ENCODE peak calls at places on chromosomes 5 and 9, in seven cellular contexts. G is HCT116, E is SK-N-SH, O is IMR-90, S is DND-41, I is neural progenitor cell, X is neuronal stem cell. R is an unnamed sample.

GRCh38 chr9:98108540-98109031 is 10.4 kb downstream of the TRIM14 start:
- DNase-seq in G (no peak), E (no peak), O (no peak), S (peak), I (no peak), X (no peak), R (no peak)

GRCh38 chr9:113593682-113594281 is 130.3 kb downstream of the RGS3 start:
- DNase-seq in G (peak), E (peak), O (peak), S (no peak), I (peak), X (peak), R (peak)

GRCh38 chr5:165497707-165498106 is 1992.3 kb downstream of the MAT2B start:
- DNase-seq in G (no peak), E (peak), O (peak), S (no peak), I (peak), X (no peak), R (no peak)

GRCh38 chr5:6452622-6453504 is 4.2 kb downstream of the UBE2QL1 start:
- DNase-seq in G (no peak), E (no peak), O (no peak), S (no peak), I (peak), X (no peak), R (no peak)

GRCh38 chr5:50799596-50799995 is 133.2 kb downstream of the PARP8 start:
- DNase-seq in G (no peak), E (no peak), O (no peak), S (no peak), I (no peak), X (no peak), R (no peak)

GRCh38 chr5:128199104-128199503 is 115.5 kb downstream of the SLC12A2 start:
- DNase-seq in G (peak), E (no peak), O (peak), S (no peak), I (no peak), X (no peak), R (no peak)

GRCh38 chr9:106945727-106946690 is 83.0 kb downstream of the ZNF462 start:
- DNase-seq in G (no peak), E (no peak), O (peak), S (no peak), I (no peak), X (no peak), R (no peak)

GRCh38 chr9:121353246-121353975 is 16.6 kb downstream of the STOM start:
- DNase-seq in G (no peak), E (no peak), O (no peak), S (no peak), I (no peak), X (no peak), R (no peak)

GRCh38 chr5:133109655-133110483 is 58.1 kb downstream of the HSPA4 start:
- DNase-seq in G (no peak), E (no peak), O (no peak), S (no peak), I (no peak), X (no peak), R (no peak)

GRCh38 chr5:100518377-100518776 is 16.8 kb upstream of the FAM174A start:
- DNase-seq in G (no peak), E (no peak), O (no peak), S (no peak), I (peak), X (no peak), R (no peak)

GRCh38 chr5:10567781-10568321 is 4.0 kb downstream of the ANKRD33B start:
- DNase-seq in G (no peak), E (no peak), O (peak), S (no peak), I (peak), X (no peak), R (no peak)

GRCh38 chr5:72288923-72289322 is 31.1 kb downstream of the MRPS27 start:
- DNase-seq in G (no peak), E (no peak), O (no peak), S (no peak), I (no peak), X (no peak), R (no peak)

GRCh38 chr5:114101153-114101552 is 260.7 kb upstream of the KCNN2 start:
- DNase-seq in G (peak), E (peak), O (peak), S (no peak), I (peak), X (no peak), R (peak)

GRCh38 chr5:174714751-174715150 is 9.6 kb upstream of the MSX2 start:
- DNase-seq in G (no peak), E (no peak), O (no peak), S (no peak), I (no peak), X (no peak), R (no peak)

GRCh38 chr5:110386782-110387181 is 339.7 kb downstream of the TMEM232 start:
- DNase-seq in G (no peak), E (no peak), O (peak), S (no peak), I (no peak), X (no peak), R (no peak)

GRCh38 chr5:18553269-18553668 is 919.0 kb downstream of the TAF11L14 start:
- DNase-seq in G (no peak), E (no peak), O (no peak), S (no peak), I (no peak), X (no peak), R (no peak)

GRCh38 chr9:108316066-108316465 is 539.7 kb downstream of the ACTL7B start:
- DNase-seq in G (no peak), E (no peak), O (no peak), S (no peak), I (no peak), X (no peak), R (no peak)

GRCh38 chr9:133973111-133973790 is 18.9 kb downstream of the VAV2 start:
- DNase-seq in G (no peak), E (no peak), O (no peak), S (no peak), I (no peak), X (no peak), R (peak)

GRCh38 chr9:70044450-70045307 is 1.0 kb downstream of the MAMDC2 start:
- DNase-seq in G (no peak), E (no peak), O (peak), S (no peak), I (peak), X (peak), R (no peak)

GRCh38 chr9:72585737-72586136 is 64.3 kb downstream of the TMC1 start:
- DNase-seq in G (no peak), E (no peak), O (peak), S (no peak), I (no peak), X (no peak), R (no peak)

GRCh38 chr5:77993141-77993540 is 217.0 kb upstream of the TBCA start:
- DNase-seq in G (no peak), E (no peak), O (no peak), S (no peak), I (no peak), X (no peak), R (no peak)

GRCh38 chr9:99255651-99256050 is 33.6 kb downstream of the SEC61B start:
- DNase-seq in G (no peak), E (no peak), O (no peak), S (no peak), I (no peak), X (no peak), R (no peak)

GRCh38 chr5:113092683-113093082 is 116.1 kb downstream of the DCP2 start:
- DNase-seq in G (no peak), E (no peak), O (no peak), S (no peak), I (no peak), X (no peak), R (no peak)

GRCh38 chr9:109968332-109968657 is 188.3 kb downstream of the PALM2AKAP2 start:
- DNase-seq in G (no peak), E (no peak), O (peak), S (no peak), I (no peak), X (no peak), R (no peak)
- H3K9ac ChIP-seq in G (no peak), E (no peak), O (no peak), S (no peak), I (no peak), X (no peak), R (no peak)

DNA sequence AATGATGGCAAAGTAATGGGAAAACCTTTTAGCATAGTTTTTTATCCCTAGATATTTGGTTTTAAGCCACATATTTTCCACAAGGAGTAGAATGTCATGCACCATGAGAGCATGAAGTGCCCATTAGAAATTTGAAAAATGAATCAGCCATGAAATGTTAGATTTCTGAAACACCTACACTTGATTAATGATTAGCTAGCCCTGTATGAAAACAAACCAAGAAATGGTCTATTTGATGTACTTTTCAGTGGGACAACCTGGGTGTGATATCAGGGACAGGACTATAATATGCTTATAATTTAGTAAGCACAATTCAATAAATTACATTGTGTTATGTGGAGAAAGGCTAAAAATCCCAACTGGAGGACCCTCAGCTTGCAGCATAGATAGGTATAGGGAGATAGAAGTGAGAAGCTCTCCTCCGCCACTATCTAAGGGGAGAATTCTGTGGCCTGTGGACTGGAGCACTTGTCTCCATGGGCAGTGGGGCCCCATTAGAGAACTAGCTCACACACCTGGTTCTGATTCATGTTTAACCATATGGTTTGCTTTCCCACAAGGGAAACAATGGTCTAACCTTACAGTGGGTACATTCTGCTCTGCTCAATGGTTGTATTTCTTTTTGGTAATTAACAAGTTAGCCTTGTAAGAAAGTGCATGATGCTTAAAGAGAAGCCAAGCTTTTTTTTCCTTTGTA is 35.2 kb downstream of the NUP214 start:
- DNase-seq in G (no peak), E (no peak), O (no peak), S (no peak), I (no peak), X (no peak), R (no peak)
- H3K27ac ChIP-seq in G (no peak), E (no peak), O (no peak), S (no peak), I (no peak), X (no peak), R (no peak)

GRCh38 chr9:37919956-37920335 is 16.0 kb upstream of the SLC25A51 start:
- DNase-seq in G (no peak), E (no peak), O (no peak), S (no peak), I (no peak), X (no peak), R (no peak)

GRCh38 chr9:37917801-37918664 is 14.1 kb upstream of the SLC25A51 start:
- DNase-seq in G (no peak), E (no peak), O (no peak), S (no peak), I (no peak), X (no peak), R (no peak)

GRCh38 chr9:37919166-37919955 is 15.4 kb upstream of the SLC25A51 start:
- DNase-seq in G (no peak), E (no peak), O (no peak), S (no peak), I (no peak), X (no peak), R (no peak)

GRCh38 chr9:37917315-37917731 is 13.4 kb upstream of the SLC25A51 start:
- DNase-seq in G (no peak), E (no peak), O (no peak), S (no peak), I (no peak), X (no peak), R (no peak)

GRCh38 chr9:37918665-37919165 is 14.8 kb upstream of the SLC25A51 start:
- DNase-seq in G (no peak), E (no peak), O (no peak), S (no peak), I (no peak), X (no peak), R (no peak)
- H3K9ac ChIP-seq in G (no peak), E (no peak), O (no peak), S (no peak), I (no peak), X (no peak), R (no peak)

DNA sequence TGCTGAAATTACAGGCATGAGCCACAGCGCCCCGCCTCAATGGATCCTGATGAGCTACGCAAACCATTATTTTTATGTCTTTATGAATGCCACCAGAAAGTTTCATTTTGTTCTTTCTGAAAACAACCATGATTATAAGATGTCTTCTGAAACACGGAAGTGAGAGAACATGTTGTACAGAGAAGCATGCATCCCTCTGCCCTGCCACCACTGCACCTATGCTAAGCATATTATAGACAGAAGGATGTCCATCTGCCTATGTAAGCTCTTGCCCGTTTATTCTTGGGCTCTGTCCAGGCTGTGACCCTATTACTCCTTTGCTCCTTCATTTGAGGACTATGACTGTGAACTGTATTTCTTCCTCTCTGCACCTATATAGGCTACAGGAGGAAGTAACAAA is 74.3 kb downstream of the GRAMD2B start:
- DNase-seq in G (no peak), E (no peak), O (no peak), S (no peak), I (no peak), X (no peak), R (no peak)
- H3K27ac ChIP-seq in G (no peak), E (no peak), O (no peak), S (no peak), I (no peak), X (no peak), R (no peak)

GRCh38 chr9:111023090-111023489 is 15.2 kb downstream of the LPAR1 start:
- DNase-seq in G (no peak), E (no peak), O (no peak), S (no peak), I (no peak), X (no peak), R (no peak)

GRCh38 chr9:111030492-111030891 is 7.8 kb downstream of the LPAR1 start:
- DNase-seq in G (no peak), E (no peak), O (no peak), S (no peak), I (no peak), X (no peak), R (no peak)

GRCh38 chr9:111029260-111029659 is 9.0 kb downstream of the LPAR1 start:
- DNase-seq in G (no peak), E (no peak), O (no peak), S (peak), I (no peak), X (no peak), R (no peak)

DNA sequence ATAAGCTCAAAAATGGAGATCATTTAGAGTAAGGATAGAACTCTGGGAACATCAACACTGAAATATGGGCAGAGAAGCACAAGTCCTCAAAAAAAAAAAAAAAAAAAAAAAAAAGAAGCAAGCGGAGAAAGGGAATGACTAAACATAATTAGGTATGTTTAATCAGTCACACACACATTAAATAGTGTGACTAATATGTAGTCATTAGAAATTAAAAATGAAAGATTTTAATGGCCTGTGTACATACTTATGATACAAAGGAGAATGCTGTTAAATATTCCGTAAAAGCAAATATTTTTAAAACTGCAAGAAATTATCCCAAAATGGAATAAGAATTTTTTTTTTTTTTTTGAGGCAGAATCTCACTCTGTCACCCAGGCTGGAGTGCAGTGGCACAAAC is 10.5 kb downstream of the LPAR1 start:
- DNase-seq in G (no peak), E (no peak), O (no peak), S (no peak), I (no peak), X (no peak), R (no peak)
- H3K9ac ChIP-seq in G (no peak), E (no peak), O (no peak), S (no peak), I (no peak), X (no peak), R (no peak)

GRCh38 chr9:74910036-74910435 is 22.3 kb upstream of the TRPM6 start:
- DNase-seq in G (no peak), E (no peak), O (no peak), S (no peak), I (no peak), X (no peak), R (no peak)
- H3K27ac ChIP-seq in G (no peak), E (no peak), O (no peak), S (no peak), I (no peak), X (no peak), R (no peak)

DNA sequence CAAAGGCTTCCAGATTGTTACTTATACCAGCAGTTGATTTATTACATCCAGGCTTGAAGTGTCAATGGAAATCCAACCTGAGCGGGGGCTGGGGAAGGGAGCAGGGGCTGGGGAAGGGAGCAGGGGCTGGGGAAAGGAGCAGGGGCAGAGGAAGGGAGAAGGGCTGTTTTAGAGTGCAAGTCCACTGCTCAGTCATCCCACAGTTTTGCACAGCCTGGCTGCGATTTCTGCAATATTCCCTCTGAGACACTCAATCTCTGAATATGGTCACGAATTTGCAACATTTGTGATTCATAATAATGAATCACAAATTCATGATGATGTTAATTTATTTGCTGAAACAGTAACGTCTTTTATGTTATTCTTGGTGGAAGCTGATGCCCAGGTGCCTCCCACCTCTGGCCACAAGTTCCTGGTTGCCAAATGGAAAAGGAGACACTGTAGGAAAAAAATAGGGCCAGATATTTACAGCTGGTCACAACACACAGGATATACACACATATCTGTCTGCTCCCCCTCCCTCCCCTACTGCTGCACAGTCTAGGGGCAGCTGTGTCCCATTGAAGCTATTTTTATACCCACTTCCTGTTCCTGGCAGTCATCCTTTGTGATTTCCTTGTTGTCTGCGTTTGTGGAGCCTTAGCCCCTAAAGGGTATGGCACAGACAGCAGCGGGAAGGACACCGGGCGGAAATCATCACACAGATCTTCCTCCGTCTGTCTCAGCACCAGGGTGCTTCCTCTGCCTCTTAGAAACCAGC is 325.1 kb downstream of the GADD45G start:
- DNase-seq in G (no peak), E (peak), O (peak), S (peak), I (no peak), X (no peak), R (no peak)
- H3K9ac ChIP-seq in G (no peak), E (no peak), O (no peak), S (no peak), I (no peak), X (no peak), R (no peak)

DNA sequence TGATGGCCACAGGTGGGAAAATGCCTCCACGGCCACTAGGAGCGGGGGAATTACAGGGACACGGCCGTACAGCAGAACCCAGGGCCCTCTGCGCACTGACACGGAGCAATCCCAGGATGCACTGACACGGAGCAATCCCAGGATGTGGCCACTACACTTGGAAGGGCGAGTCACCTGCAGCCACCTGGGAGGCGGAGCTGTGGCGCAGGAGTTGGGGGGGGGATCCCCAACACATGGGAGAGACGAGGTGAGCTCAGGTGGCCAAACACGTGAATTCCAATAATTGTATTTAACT is 6.8 kb downstream of the CLPTM1L start:
- DNase-seq in G (no peak), E (no peak), O (no peak), S (no peak), I (no peak), X (no peak), R (no peak)
- H3K27ac ChIP-seq in G (no peak), E (no peak), O (no peak), S (no peak), I (no peak), X (no peak), R (no peak)

GRCh38 chr9:31140316-31140715 is 1244.1 kb upstream of the ACO1 start:
- DNase-seq in G (peak), E (peak), O (no peak), S (no peak), I (peak), X (no peak), R (no peak)

GRCh38 chr9:31137850-31138160 is 1246.6 kb upstream of the ACO1 start:
- DNase-seq in G (no peak), E (no peak), O (no peak), S (no peak), I (no peak), X (no peak), R (no peak)

GRCh38 chr9:31136524-31136923 is 1247.9 kb upstream of the ACO1 start:
- DNase-seq in G (no peak), E (no peak), O (no peak), S (no peak), I (no peak), X (no peak), R (no peak)

GRCh38 chr9:31137151-31137849 is 1247.1 kb upstream of the ACO1 start:
- DNase-seq in G (peak), E (no peak), O (peak), S (no peak), I (no peak), X (no peak), R (no peak)

DNA sequence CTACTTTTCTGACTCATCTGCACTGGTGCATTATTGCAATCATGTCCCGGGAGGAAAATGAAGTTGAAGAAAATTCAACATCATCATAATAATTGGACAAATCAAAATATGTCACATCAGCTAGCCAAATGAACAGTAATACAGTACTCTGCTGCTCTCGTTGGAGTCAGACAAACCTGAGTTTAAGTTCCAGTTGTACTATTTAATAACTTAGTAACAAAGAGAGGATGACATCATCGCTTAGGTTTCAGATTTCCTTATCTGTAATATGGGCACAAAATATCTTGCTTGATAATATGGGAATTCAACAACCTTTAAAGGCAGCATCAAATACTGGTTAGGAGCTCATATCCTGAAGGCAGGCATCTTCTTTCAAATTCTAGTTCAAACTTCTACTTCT is 1248.9 kb upstream of the ACO1 start:
- DNase-seq in G (no peak), E (no peak), O (no peak), S (no peak), I (no peak), X (no peak), R (no peak)
- H3K9ac ChIP-seq in G (no peak), E (no peak), O (no peak), S (no peak), I (no peak), X (no peak), R (no peak)

GRCh38 chr9:94867842-94868312 is 141.4 kb downstream of the AOPEP start:
- DNase-seq in G (no peak), E (no peak), O (peak), S (no peak), I (no peak), X (no peak), R (no peak)
- H3K27ac ChIP-seq in G (peak), E (peak), O (peak), S (no peak), I (no peak), X (no peak), R (peak)

R was measured in colonic mucosa.